ENCODE peak calls at places on chromosomes 2 and 18, in four cellular contexts. D is bronchial epithelial cell, R is activated B cell treated with CpG ODN at 0.5 μM for 24 hours, Q is HFFc6. X is an unnamed sample.

GRCh38 chr2:144268036-144268678 is 251.8 kb downstream of the ZEB2 start:
- DNase-seq in D (no peak), R (no peak), Q (no peak), X (no peak)

GRCh38 chr2:196234672-196235071 is 63.3 kb upstream of the STK17B start:
- DNase-seq in D (peak), R (no peak), Q (peak), X (peak)

GRCh38 chr2:136070913-136071312 is 47.0 kb downstream of the CXCR4 start:
- DNase-seq in D (no peak), R (no peak), Q (no peak), X (no peak)

GRCh38 chr2:179129574-179130238 is 79.8 kb upstream of the CCDC141 start:
- DNase-seq in D (peak), R (no peak), Q (peak), X (no peak)

GRCh38 chr2:200340527-200341224 is 34.2 kb downstream of the SPATS2L start:
- DNase-seq in D (no peak), R (no peak), Q (no peak), X (no peak)

GRCh38 chr2:5691659-5692529 is at the start of gene SOX11:
- DNase-seq in D (no peak), R (no peak), Q (no peak), X (no peak)

GRCh38 chr2:1642066-1642861 is 102.1 kb downstream of the PXDN start:
- DNase-seq in D (no peak), R (no peak), Q (no peak), X (no peak)

GRCh38 chr2:111194835-111195621 is 74.3 kb downstream of the BCL2L11 start:
- DNase-seq in D (no peak), R (no peak), Q (no peak), X (no peak)

GRCh38 chr18:3664563-3665178 is 214.7 kb downstream of the TGIF1 start:
- DNase-seq in D (peak), R (no peak), Q (no peak), X (no peak)

GRCh38 chr2:109500910-109501309 is 112.9 kb downstream of the SEPTIN10 start:
- DNase-seq in D (no peak), R (no peak), Q (no peak), X (no peak)

GRCh38 chr18:11581286-11581685 is 28.1 kb upstream of the SLC35G4 start:
- DNase-seq in D (no peak), R (no peak), Q (no peak), X (no peak)

GRCh38 chr2:54308782-54309181 is 52.8 kb upstream of the TSPYL6 start:
- DNase-seq in D (no peak), R (no peak), Q (no peak), X (no peak)

GRCh38 chr2:46717733-46718121 is 197.9 kb downstream of the MCFD2 start:
- DNase-seq in D (no peak), R (no peak), Q (no peak), X (no peak)

GRCh38 chr18:32072321-32072720 is 19.4 kb upstream of the RNF138 start:
- DNase-seq in D (peak), R (no peak), Q (no peak), X (no peak)

GRCh38 chr2:70994055-70994444 is 623 bp downstream of the TEX261 start:
- DNase-seq in D (peak), R (no peak), Q (no peak), X (no peak)

GRCh38 chr2:223826995-223827394 is 10.4 kb downstream of the AP1S3 start:
- DNase-seq in D (no peak), R (no peak), Q (no peak), X (no peak)

GRCh38 chr2:231807020-231807419 is 20.8 kb downstream of the COPS7B start:
- DNase-seq in D (no peak), R (no peak), Q (no peak), X (no peak)

GRCh38 chr2:65064728-65065552 is 8.7 kb downstream of the CEP68 start:
- DNase-seq in D (peak), R (peak), Q (peak), X (no peak)

GRCh38 chr2:237422309-237422708 is 8.3 kb upstream of the COL6A3 start:
- DNase-seq in D (no peak), R (no peak), Q (no peak), X (no peak)

GRCh38 chr2:225041210-225041870 is 928 bp downstream of the DOCK10 start:
- DNase-seq in D (no peak), R (peak), Q (peak), X (peak)

GRCh38 chr2:11729362-11730212 is 16.8 kb upstream of the LPIN1 start:
- DNase-seq in D (no peak), R (no peak), Q (no peak), X (no peak)

GRCh38 chr18:49878996-49879585 is 65.8 kb upstream of the ACAA2 start:
- DNase-seq in D (no peak), R (no peak), Q (no peak), X (no peak)

GRCh38 chr18:9916067-9916684 is 2.4 kb downstream of the VAPA start:
- DNase-seq in D (peak), R (no peak), Q (peak), X (no peak)

GRCh38 chr2:238216651-238217184 is 13.2 kb upstream of the ILKAP start:
- DNase-seq in D (no peak), R (no peak), Q (no peak), X (no peak)

GRCh38 chr2:237885171-237885930 is 25.9 kb downstream of the RAMP1 start:
- DNase-seq in D (no peak), R (no peak), Q (no peak), X (no peak)

GRCh38 chr2:206158563-206159345 is 490 bp downstream of the NDUFS1 start:
- DNase-seq in D (peak), R (no peak), Q (no peak), X (no peak)

GRCh38 chr2:55048514-55048924 is 1.7 kb downstream of the RTN4 start:
- DNase-seq in D (peak), R (no peak), Q (peak), X (no peak)

GRCh38 chr18:59643740-59644139 is 53.5 kb downstream of the CCBE1 start:
- DNase-seq in D (no peak), R (no peak), Q (no peak), X (no peak)

GRCh38 chr2:139225961-139226360 is 445.8 kb upstream of the NXPH2 start:
- DNase-seq in D (no peak), R (no peak), Q (no peak), X (no peak)

GRCh38 chr2:159199751-159200465 is 86.6 kb downstream of the WDSUB1 start:
- DNase-seq in D (no peak), R (no peak), Q (no peak), X (no peak)

GRCh38 chr2:218888341-218888740 is 7.7 kb downstream of the WNT10A start:
- DNase-seq in D (no peak), R (no peak), Q (no peak), X (no peak)

GRCh38 chr2:176092270-176093144 is at the start of gene HOXD13:
- DNase-seq in D (no peak), R (peak), Q (no peak), X (no peak)

GRCh38 chr18:8713691-8714090 is 8.3 kb downstream of the MTCL1 start:
- DNase-seq in D (no peak), R (no peak), Q (no peak), X (no peak)

GRCh38 chr2:69525261-69525660 is 88.0 kb upstream of the NFU1 start:
- DNase-seq in D (peak), R (no peak), Q (no peak), X (no peak)

GRCh38 chr18:51196811-51197660 is 445 bp downstream of the MEX3C start:
- DNase-seq in D (no peak), R (peak), Q (peak), X (peak)

DNA sequence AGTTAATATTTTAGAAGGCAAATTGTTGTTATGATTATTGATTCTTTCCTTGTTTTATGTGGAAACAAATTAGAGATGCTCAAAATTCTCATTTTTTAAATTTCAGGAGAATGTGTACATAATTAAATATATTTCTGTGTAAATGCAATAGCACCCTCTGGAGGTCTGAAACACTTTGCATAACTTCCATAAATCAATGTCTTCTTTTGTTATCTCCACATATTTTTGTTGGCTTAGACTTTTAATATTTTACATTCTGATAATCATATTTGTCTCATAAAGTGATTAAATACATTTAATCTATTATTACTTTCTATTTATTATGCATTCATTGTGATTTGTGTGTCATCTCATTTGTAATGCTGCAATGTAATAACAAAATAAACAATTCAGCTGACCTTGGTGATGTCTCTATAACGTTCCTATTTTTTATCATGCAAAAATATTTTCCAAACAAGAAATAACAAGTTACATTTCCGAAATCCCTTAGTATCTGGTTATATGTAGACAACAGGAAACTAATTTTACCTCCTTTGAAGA is 201.8 kb upstream of the GALNT5 start:
- DNase-seq in D (peak), R (no peak), Q (peak), X (no peak)
- TF ChIP-seq CTCF in D (peak), R (no peak), Q (peak), X (no peak)

DNA sequence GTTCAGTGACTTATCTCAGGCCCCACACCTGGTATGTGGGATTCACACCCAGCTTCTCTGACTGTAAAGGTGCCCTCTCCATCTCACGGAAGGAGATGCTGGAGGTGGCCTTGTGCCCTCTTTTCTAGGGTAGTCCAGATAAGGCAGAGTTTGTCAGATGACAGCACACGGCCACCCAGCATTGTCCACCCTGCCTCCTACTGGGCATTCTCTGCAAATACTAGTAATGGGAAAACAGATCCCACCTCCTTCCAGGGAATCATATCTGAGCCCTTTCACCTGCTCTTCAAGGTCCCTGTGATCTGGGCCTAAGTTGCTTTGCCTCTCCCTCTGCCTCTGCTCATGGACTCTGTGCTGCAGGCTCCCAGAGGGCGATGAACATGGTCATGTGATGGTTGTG is 214.7 kb downstream of the CLIP4 start:
- DNase-seq in D (no peak), R (no peak), Q (no peak), X (no peak)
- TF ChIP-seq CTCF in D (peak), R (no peak), Q (peak), X (peak)

DNA sequence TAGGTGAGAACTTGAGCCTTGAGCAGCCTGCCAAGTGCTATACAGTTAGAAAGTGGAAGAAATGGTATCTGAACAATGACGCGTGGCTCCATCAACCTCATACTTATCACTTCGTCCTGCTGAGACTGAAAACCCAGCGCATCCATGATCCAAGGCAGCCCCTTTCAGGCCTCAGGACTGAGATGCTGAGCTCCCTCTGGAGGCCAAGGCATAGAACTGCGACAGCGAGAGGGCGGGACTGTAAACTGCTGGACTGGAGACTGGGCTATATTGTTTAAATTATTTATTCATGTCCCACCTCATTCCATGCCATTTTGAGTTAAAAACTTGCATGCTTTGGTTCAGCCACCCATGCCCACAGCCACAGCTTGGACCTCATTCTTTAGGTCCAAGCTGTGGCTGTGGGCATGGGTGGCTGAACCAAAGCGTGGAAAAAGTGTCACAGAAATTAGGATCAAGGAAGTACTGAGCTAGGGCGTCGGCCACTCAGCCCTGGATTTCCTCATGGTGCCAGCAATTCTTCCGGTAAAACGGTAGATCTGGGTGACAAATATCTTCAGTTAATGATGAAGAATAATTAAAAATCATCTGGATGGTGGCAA is 195.5 kb downstream of the L3MBTL4 start:
- DNase-seq in D (no peak), R (no peak), Q (no peak), X (no peak)
- TF ChIP-seq CTCF in D (no peak), R (no peak), Q (peak), X (peak)

GRCh38 chr2:104043864-104044263 is 810.1 kb upstream of the POU3F3 start:
- DNase-seq in D (no peak), R (no peak), Q (no peak), X (no peak)

GRCh38 chr2:104050632-104051242 is 803.2 kb upstream of the POU3F3 start:
- DNase-seq in D (no peak), R (no peak), Q (no peak), X (no peak)

GRCh38 chr2:104040739-104041138 is 813.2 kb upstream of the POU3F3 start:
- DNase-seq in D (no peak), R (no peak), Q (no peak), X (no peak)

GRCh38 chr2:104049433-104049832 is 804.5 kb upstream of the POU3F3 start:
- DNase-seq in D (no peak), R (no peak), Q (no peak), X (no peak)

GRCh38 chr2:104046466-104046865 is 807.4 kb upstream of the POU3F3 start:
- DNase-seq in D (no peak), R (no peak), Q (no peak), X (no peak)
- TF ChIP-seq CTCF in D (no peak), R (no peak), Q (no peak), X (no peak)

GRCh38 chr2:134490535-134490934 is 228.3 kb downstream of the TMEM163 start:
- DNase-seq in D (no peak), R (no peak), Q (no peak), X (no peak)
- TF ChIP-seq CTCF in D (no peak), R (no peak), Q (no peak), X (no peak)

GRCh38 chr2:20104900-20105545 is 53.6 kb upstream of the LAPTM4A start:
- DNase-seq in D (no peak), R (no peak), Q (no peak), X (no peak)
- TF ChIP-seq CTCF in D (no peak), R (no peak), Q (no peak), X (no peak)

GRCh38 chr2:185984670-185985069 is 246.1 kb downstream of the FSIP2 start:
- DNase-seq in D (peak), R (no peak), Q (no peak), X (no peak)

GRCh38 chr2:185978634-185979405 is 240.2 kb downstream of the FSIP2 start:
- DNase-seq in D (peak), R (no peak), Q (no peak), X (no peak)

GRCh38 chr2:185980944-185981343 is 242.3 kb downstream of the FSIP2 start:
- DNase-seq in D (no peak), R (no peak), Q (no peak), X (no peak)

GRCh38 chr2:185979546-185980071 is 241.0 kb downstream of the FSIP2 start:
- DNase-seq in D (peak), R (no peak), Q (no peak), X (no peak)
- TF ChIP-seq CTCF in D (no peak), R (no peak), Q (no peak), X (no peak)

GRCh38 chr2:158182681-158183350 is 81.1 kb downstream of the UPP2 start:
- DNase-seq in D (no peak), R (no peak), Q (no peak), X (no peak)

GRCh38 chr2:158178646-158179045 is 77.0 kb downstream of the UPP2 start:
- DNase-seq in D (no peak), R (no peak), Q (no peak), X (no peak)

GRCh38 chr2:158181171-158181570 is 79.5 kb downstream of the UPP2 start:
- DNase-seq in D (peak), R (no peak), Q (no peak), X (no peak)

GRCh38 chr2:158184001-158184400 is 82.3 kb downstream of the UPP2 start:
- DNase-seq in D (no peak), R (no peak), Q (no peak), X (no peak)

DNA sequence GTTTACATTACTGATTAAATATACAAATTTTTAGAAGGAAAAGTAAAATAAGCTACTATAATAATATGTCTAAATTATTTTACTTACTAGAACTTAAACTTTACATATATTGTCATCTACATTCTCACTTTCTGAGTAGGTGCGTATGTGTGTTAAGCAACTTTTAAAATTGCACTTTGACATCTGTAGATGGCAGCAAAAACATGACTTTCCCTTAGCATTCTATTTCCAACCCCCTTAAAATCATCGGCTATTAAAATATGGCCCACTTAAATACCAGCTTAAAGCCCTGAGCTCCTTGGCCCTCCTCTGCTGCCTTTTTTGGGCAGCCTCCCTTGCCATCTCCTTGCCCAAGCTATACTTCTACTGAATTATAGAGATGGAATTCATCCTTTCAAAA is 78.0 kb downstream of the UPP2 start:
- DNase-seq in D (peak), R (no peak), Q (no peak), X (no peak)
- TF ChIP-seq CTCF in D (peak), R (no peak), Q (peak), X (no peak)

X was measured in natural killer cell.